ENCODE peak calls at places on chromosomes 13 and 19, in ten cellular contexts. R is GM23248, W is H1, G is astrocyte, E is fibroblast of lung, U is mammary epithelial cell, N is MM.1S, F is GM23338, O is keratinocyte, B is hepatocyte. Z is an unnamed sample.

GRCh38 chr19:29690842-29691241 is 24.2 kb downstream of the C19orf12 start:
- DNase-seq in W (no peak), U (peak; percentile 48), R (peak; percentile 65), N (peak; percentile 53), O (peak; percentile 25), F (peak; percentile 83), E (peak; percentile 34), G (no peak), B (no peak), Z (peak; percentile 69)

GRCh38 chr13:51643114-51643881 is 59.0 kb downstream of the WDFY2 start:
- DNase-seq in B (no peak), R (peak; percentile 94), G (peak; percentile 93), F (peak; percentile 44), O (peak; percentile 49), N (no peak), W (no peak), E (peak; percentile 95), U (peak; percentile 86), Z (peak; percentile 83)

GRCh38 chr13:113559901-113560644 is 24.5 kb upstream of the TFDP1 start:
- DNase-seq in E (no peak), W (no peak), N (no peak), F (no peak), R (no peak), B (no peak), O (no peak), G (no peak), U (no peak), Z (no peak)

GRCh38 chr13:79904581-79904980 is 423.6 kb downstream of the NDFIP2 start:
- DNase-seq in W (no peak), B (no peak), O (no peak), U (no peak), G (no peak), R (peak; percentile 31), N (no peak), E (no peak), F (no peak), Z (no peak)

GRCh38 chr19:34120846-34121639 is 51.3 kb upstream of the LSM14A start:
- DNase-seq in B (peak; percentile 48), R (peak; percentile 62), W (no peak), G (peak; percentile 16), N (peak; percentile 50), U (peak; percentile 26), F (peak; percentile 77), O (no peak), E (peak; percentile 34), Z (peak; percentile 44)

GRCh38 chr13:114177245-114178010 is 1.6 kb upstream of the CFAP97D2 start:
- DNase-seq in W (no peak), R (no peak), F (no peak), G (no peak), U (no peak), O (no peak), N (no peak), B (no peak), E (no peak), Z (no peak)

GRCh38 chr19:34351382-34351802 is 13.6 kb upstream of the GPI start:
- DNase-seq in G (no peak), F (no peak), U (no peak), O (no peak), N (no peak), W (no peak), R (no peak), B (peak; percentile 35), E (no peak), Z (peak; percentile 4)

GRCh38 chr13:64459778-64460177 is 2770.4 kb downstream of the PCDH9 start:
- DNase-seq in E (no peak), G (no peak), R (no peak), W (no peak), B (no peak), N (no peak), F (no peak), O (no peak), U (no peak), Z (peak; percentile 34)

GRCh38 chr13:74465279-74465678 is 331.1 kb upstream of the KLF12 start:
- DNase-seq in R (no peak), U (no peak), G (no peak), O (no peak), F (peak; percentile 35), B (no peak), W (no peak), E (no peak), N (no peak), Z (no peak)

GRCh38 chr19:19418548-19419260 is 13.2 kb downstream of the GATAD2A start:
- DNase-seq in E (peak; percentile 44), F (no peak), U (no peak), W (no peak), O (no peak), R (no peak), N (no peak), B (no peak), G (peak; percentile 33), Z (no peak)

GRCh38 chr13:108508263-108508662 is 121.1 kb upstream of the MYO16 start:
- DNase-seq in B (peak; percentile 43), W (no peak), G (peak; percentile 6), E (peak; percentile 23), U (no peak), R (peak; percentile 15), N (no peak), F (peak; percentile 79), O (no peak), Z (peak; percentile 15)

GRCh38 chr19:15631817-15632216 is 8.9 kb upstream of the CYP4F3 start:
- DNase-seq in E (no peak), R (peak; percentile 48), B (no peak), W (no peak), G (no peak), O (no peak), U (no peak), F (peak; percentile 28), N (peak; percentile 19), Z (peak; percentile 43)

GRCh38 chr13:25085125-25085742 is 10.7 kb upstream of the PABPC3 start:
- DNase-seq in E (peak; percentile 37), W (no peak), B (peak; percentile 69), F (peak; percentile 84), R (peak; percentile 63), G (peak; percentile 13), O (no peak), U (peak; percentile 38), N (peak; percentile 20), Z (peak; percentile 63)

GRCh38 chr19:4284176-4284958 is 5.3 kb downstream of the SHD start:
- DNase-seq in E (no peak), N (peak; percentile 33), F (peak; percentile 98), U (no peak), R (peak; percentile 27), G (no peak), B (peak; percentile 53), O (no peak), W (peak; percentile 71), Z (peak; percentile 48)

GRCh38 chr13:112968910-112969691 is at the start of gene MCF2L:
- DNase-seq in G (peak; percentile 16), R (peak; percentile 52), O (no peak), E (peak; percentile 25), N (no peak), F (peak; percentile 73), B (peak; percentile 80), W (no peak), U (no peak), Z (peak; percentile 45)

GRCh38 chr19:6720369-6721112 is at the start of gene C3:
- DNase-seq in R (peak; percentile 92), F (no peak), N (no peak), W (no peak), U (peak; percentile 91), O (no peak), E (no peak), G (no peak), B (peak; percentile 76), Z (no peak)

DNA sequence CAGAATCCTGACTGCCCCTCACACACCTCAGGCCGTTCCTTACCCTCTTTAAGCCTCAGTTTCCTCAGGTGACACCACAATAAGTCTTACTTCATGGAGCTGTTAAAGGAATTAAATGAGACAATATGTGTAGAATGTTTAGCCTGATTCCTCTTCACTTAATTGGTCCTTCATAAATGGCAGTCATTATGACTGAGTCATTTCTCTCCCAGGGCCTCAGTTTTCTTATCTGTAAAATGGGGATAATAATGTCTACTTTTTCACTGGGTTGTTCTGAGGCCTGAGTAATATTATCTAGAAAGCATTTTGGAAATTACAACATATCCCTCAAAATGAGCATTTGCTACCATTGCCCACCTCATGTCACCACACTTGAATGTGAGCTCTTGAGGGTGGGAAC is 21.6 kb downstream of the POU2F2 start:
- DNase-seq in F (no peak), E (no peak), W (no peak), O (no peak), N (no peak), G (no peak), U (no peak), B (no peak), R (no peak), Z (no peak)
- H3K79me2 ChIP-seq in F (no peaks in the 10 kb centered on the region), E (no peaks in the 10 kb centered on the region), W (no peaks in the 10 kb centered on the region), O (no peaks in the 10 kb centered on the region), N (no peaks in the 10 kb centered on the region), G (no peaks in the 10 kb centered on the region), U (peaks cover 5% of the 10 kb centered on the region), B (no peaks in the 10 kb centered on the region), R (no peaks in the 10 kb centered on the region), Z (no peaks in the 10 kb centered on the region)

GRCh38 chr19:55368701-55369563 is 1.3 kb downstream of the IL11 start:
- DNase-seq in G (peak; percentile 34), F (peak; percentile 70), E (peak; percentile 68), B (peak; percentile 80), O (no peak), U (peak; percentile 57), N (no peak), W (no peak), R (peak; percentile 93), Z (peak; percentile 67)
- H2AFZ ChIP-seq in G (peak overlapping the region; percentile 50), F (peak overlapping the region; percentile 52), E (peak overlapping the region; percentile 44), B (no peak overlapping the region), O (no peak overlapping the region), U (peak overlapping the region; percentile 69), N (no peak overlapping the region), W (no peak overlapping the region), R (peak overlapping the region; percentile 67), Z (peak overlapping the region; percentile 66)

DNA sequence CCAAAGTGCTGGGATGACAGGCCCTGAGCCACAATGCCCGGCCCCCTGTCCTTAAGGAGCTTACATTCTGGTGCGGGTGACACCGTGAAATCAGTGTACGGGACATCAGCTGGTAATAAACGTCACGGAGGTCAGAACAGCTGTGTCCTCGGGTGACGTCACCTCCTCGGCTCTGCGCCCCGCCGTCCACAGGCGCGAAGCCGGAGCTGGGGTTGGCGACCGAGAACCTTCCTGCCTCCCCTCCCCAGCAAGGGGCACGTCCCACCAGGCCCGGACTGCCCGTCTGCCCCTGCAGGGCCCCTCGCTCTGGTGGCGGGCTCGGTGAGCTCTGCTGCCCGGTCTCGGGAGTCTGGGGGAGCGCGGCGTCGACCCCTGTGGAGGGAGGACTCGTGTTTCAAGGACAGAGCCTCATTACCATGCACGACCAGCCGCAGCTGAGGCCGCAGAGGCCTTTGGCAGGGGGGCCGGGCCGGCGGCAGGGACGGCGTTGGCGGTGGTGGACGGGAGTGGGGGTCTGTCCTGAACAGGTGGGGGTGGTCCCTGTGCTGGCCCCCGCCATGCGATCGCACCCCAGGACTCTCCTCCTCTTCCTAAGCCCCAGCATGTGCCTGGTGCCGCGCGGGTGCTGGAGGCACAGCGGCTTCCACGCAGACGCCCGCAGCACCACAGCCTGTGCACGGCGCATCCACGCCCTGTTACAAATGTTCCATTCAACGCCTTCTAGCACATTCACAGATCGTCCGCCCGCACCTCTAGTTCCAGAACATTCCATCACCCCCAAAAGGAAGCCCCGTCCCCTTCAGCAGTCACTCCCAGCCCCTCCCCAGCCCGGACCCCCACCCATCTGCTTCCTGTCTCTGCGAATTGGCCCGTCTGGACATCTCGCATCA is 5.4 kb downstream of the LINGO3 start:
- DNase-seq in F (peak; percentile 76), O (no peak), U (no peak), G (peak; percentile 40), R (peak; percentile 70), B (peak; percentile 21), N (no peak), W (no peak), E (peak; percentile 46), Z (no peak)
- TF ChIP-seq EZH2 in F (no peak), O (peak; percentile 79), U (no peak), G (peak; percentile 55), R (no peak), B (no peak), N (no peak), W (no peak), E (no peak), Z (no peak)

GRCh38 chr19:36144624-36145023 is 4.8 kb downstream of the CAPNS1 start:
- DNase-seq in B (no peak), E (no peak), N (no peak), W (no peak), R (no peak), O (no peak), U (no peak), G (no peak), F (no peak), Z (no peak)
- H3K79me2 ChIP-seq in B (peaks cover 25% of the 10 kb centered on the region), E (peaks cover 29% of the 10 kb centered on the region), N (peaks cover 29% of the 10 kb centered on the region), W (no peaks in the 10 kb centered on the region), R (peaks cover 57% of the 10 kb centered on the region), O (peaks cover 22% of the 10 kb centered on the region), U (peaks cover 55% of the 10 kb centered on the region), G (peaks cover 59% of the 10 kb centered on the region), F (peaks cover 6% of the 10 kb centered on the region), Z (peaks cover 29% of the 10 kb centered on the region)